ENCODE peak calls at places on chromosomes 13 and 19, in four cellular contexts. C, G, N and B are unnamed samples.

GRCh38 chr13:109840201-109840892 is 54.0 kb upstream of the IRS2 start:
- DNase-seq in C (no peak), G (peak; percentile 57), N (no peak), B (no peak)

GRCh38 chr19:39916851-39917396 is 17.5 kb downstream of the FCGBP start:
- DNase-seq in C (no peak), G (no peak), N (peak; percentile 39), B (peak; percentile 13)

GRCh38 chr13:102311901-102312300 is 89.9 kb downstream of the FGF14 start:
- DNase-seq in C (no peak), G (no peak), N (no peak), B (no peak)

GRCh38 chr19:40704491-40705361 is 12.0 kb downstream of the COQ8B start:
- DNase-seq in C (no peak), G (no peak), N (no peak), B (no peak)

GRCh38 chr13:21616880-21617279 is 12.9 kb upstream of the MICU2 start:
- DNase-seq in C (no peak), G (no peak), N (no peak), B (no peak)

GRCh38 chr19:55368701-55369563 is 1.3 kb downstream of the IL11 start:
- DNase-seq in C (no peak), G (peak; percentile 65), N (no peak), B (no peak)

GRCh38 chr13:94556646-94557045 is 39.3 kb downstream of the TGDS start:
- DNase-seq in C (no peak), G (peak; percentile 11), N (no peak), B (no peak)

GRCh38 chr13:114099191-114099590 is 33.2 kb downstream of the RASA3 start:
- DNase-seq in C (peak; percentile 87), G (peak; percentile 87), N (peak; percentile 75), B (no peak)

GRCh38 chr19:31102674-31103073 is 246.6 kb downstream of the TSHZ3 start:
- DNase-seq in C (no peak), G (no peak), N (no peak), B (no peak)

GRCh38 chr19:12956446-12957388 is at the start of gene GADD45GIP1:
- DNase-seq in C (peak; percentile 70), G (peak; percentile 86), N (peak; percentile 96), B (peak; percentile 76)

GRCh38 chr13:89953581-89953980 is 1393.9 kb upstream of the MIR17HG start:
- DNase-seq in C (no peak), G (no peak), N (no peak), B (no peak)

GRCh38 chr19:55544776-55545439 is 435 bp downstream of the SBK3 start:
- DNase-seq in C (no peak), G (no peak), N (no peak), B (no peak)

GRCh38 chr13:23701646-23702045 is 131.4 kb downstream of the TNFRSF19 start:
- DNase-seq in C (peak; percentile 93), G (peak; percentile 99), N (no peak), B (peak; percentile 45)

GRCh38 chr13:29402168-29402621 is 193.3 kb downstream of the SLC7A1 start:
- DNase-seq in C (no peak), G (peak; percentile 4), N (no peak), B (no peak)

GRCh38 chr13:51873837-51874236 is 12.1 kb downstream of the CCDC70 start:
- DNase-seq in C (no peak), G (no peak), N (no peak), B (no peak)

GRCh38 chr19:46606681-46607440 is 5.7 kb downstream of the CALM3 start:
- DNase-seq in C (no peak), G (no peak), N (peak; percentile 49), B (no peak)

GRCh38 chr19:13576726-13577125 is 70.4 kb upstream of the CACNA1A start:
- DNase-seq in C (no peak), G (no peak), N (no peak), B (no peak)

GRCh38 chr19:14576363-14576762 is 4.5 kb upstream of the NDUFB7 start:
- DNase-seq in C (no peak), G (no peak), N (no peak), B (no peak)

GRCh38 chr13:82717249-82717648 is 1165.0 kb downstream of the SLITRK1 start:
- DNase-seq in C (no peak), G (peak; percentile 74), N (no peak), B (no peak)

GRCh38 chr19:17111766-17112165 is 36.2 kb downstream of the MYO9B start:
- DNase-seq in C (no peak), G (no peak), N (no peak), B (no peak)

GRCh38 chr19:18300930-18301717 is 19.7 kb upstream of the JUND start:
- DNase-seq in C (peak; percentile 86), G (peak; percentile 52), N (no peak), B (peak; percentile 77)

GRCh38 chr13:106230450-106230849 is 305.0 kb downstream of the EFNB2 start:
- DNase-seq in C (no peak), G (peak; percentile 29), N (no peak), B (no peak)

GRCh38 chr19:8335343-8336071 is 7.6 kb downstream of the KANK3 start:
- DNase-seq in C (no peak), G (no peak), N (peak; percentile 56), B (no peak)

DNA sequence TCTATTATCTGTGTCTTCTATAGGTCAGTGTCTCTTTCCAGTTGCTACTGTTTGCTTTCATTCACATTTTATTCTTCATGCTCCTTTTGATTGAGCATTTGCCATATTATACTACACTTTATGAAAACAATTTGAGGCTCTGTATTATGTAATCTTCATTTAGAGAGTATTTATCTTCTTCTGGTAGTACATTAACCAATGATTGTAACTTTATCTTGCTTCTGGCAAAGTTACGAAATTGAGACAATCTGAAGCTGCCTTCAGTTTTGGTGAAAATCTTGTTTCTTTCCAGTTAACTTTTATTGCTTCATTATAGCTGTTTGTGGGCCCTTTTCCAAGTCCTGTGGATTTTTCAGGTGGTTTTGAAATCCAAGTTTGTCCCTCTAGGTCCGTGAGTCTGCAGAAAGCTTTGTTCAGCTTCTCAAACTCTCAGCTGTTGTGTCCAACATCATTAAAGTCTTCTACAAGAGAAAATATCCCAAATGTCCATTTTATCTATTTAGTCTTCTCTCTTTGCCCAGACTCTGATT is 1255.4 kb upstream of the SPRY2 start:
- DNase-seq in C (no peak), G (peak; percentile 3), N (no peak), B (no peak)
- H3K4me3 ChIP-seq in C (no peak overlapping the region), G (no peak overlapping the region), N (no peak overlapping the region), B (no peak overlapping the region)

DNA sequence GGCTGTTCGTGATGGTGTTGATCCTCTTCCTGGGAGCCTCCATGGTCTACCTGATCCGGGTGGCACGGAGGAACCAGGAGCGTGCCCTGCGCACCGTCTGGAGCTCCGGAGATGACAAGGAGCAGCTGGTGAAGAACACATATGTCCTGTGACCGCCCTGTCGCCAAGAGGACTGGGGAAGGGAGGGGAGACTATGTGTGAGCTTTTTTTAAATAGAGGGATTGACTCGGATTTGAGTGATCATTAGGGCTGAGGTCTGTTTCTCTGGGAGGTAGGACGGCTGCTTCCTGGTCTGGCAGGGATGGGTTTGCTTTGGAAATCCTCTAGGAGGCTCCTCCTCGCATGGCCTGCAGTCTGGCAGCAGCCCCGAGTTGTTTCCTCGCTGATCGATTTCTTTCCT is 12.2 kb upstream of the C19orf33 start:
- DNase-seq in C (no peak), G (no peak), N (no peak), B (no peak)
- H3K27ac ChIP-seq in C (no peak overlapping the region), G (no peak overlapping the region), N (no peak overlapping the region), B (no peak overlapping the region)

GRCh38 chr19:33297401-33298145 is 4.8 kb downstream of the CEBPA start:
- DNase-seq in C (no peak), G (no peak), N (peak; percentile 38), B (no peak)

GRCh38 chr19:33293255-33294057 is 8.9 kb downstream of the CEBPA start:
- DNase-seq in C (no peak), G (peak; percentile 73), N (peak; percentile 83), B (no peak)

GRCh38 chr19:33296473-33297060 is 5.8 kb downstream of the CEBPA start:
- DNase-seq in C (peak; percentile 12), G (no peak), N (peak; percentile 71), B (no peak)

GRCh38 chr19:33294058-33294798 is 8.1 kb downstream of the CEBPA start:
- DNase-seq in C (no peak), G (no peak), N (peak; percentile 69), B (no peak)

GRCh38 chr19:33295621-33296472 is 6.5 kb downstream of the CEBPA start:
- DNase-seq in C (no peak), G (no peak), N (peak; percentile 56), B (no peak)
- H3K4me1 ChIP-seq in C (peaks cover 11% of the 10 kb centered on the region), G (peaks cover 12% of the 10 kb centered on the region), N (peaks cover 1% of the 10 kb centered on the region), B (no peaks in the 10 kb centered on the region)

GRCh38 chr13:61898207-61898606 is 482.6 kb upstream of the PCDH20 start:
- DNase-seq in C (no peak), G (no peak), N (no peak), B (no peak)
- H3K4me3 ChIP-seq in C (no peak overlapping the region), G (no peak overlapping the region), N (no peak overlapping the region), B (no peak overlapping the region)

DNA sequence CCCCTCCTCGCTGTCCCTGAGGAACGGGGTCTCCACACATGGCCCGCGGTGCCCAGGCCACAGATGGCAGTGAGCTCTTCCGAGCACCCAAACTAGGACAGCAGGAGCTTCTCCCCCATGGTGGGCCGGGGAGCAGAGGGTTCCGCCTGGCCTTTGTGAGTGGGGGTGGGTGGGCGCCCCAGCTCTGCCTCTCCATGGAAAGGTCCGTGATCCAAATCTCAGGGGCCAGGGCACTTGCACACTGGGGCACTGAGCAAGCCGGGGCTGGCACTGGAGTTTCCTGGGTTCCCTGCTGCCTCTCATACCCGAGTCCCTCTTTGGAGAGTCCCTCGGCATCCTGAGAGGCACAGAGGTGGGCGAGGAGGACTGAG is 2.2 kb upstream of the DIRAS1 start:
- DNase-seq in C (no peak), G (no peak), N (no peak), B (no peak)
- H3K27ac ChIP-seq in C (peak overlapping the region; percentile 74), G (no peak overlapping the region), N (peak overlapping the region; percentile 0), B (peak overlapping the region; percentile 82)

DNA sequence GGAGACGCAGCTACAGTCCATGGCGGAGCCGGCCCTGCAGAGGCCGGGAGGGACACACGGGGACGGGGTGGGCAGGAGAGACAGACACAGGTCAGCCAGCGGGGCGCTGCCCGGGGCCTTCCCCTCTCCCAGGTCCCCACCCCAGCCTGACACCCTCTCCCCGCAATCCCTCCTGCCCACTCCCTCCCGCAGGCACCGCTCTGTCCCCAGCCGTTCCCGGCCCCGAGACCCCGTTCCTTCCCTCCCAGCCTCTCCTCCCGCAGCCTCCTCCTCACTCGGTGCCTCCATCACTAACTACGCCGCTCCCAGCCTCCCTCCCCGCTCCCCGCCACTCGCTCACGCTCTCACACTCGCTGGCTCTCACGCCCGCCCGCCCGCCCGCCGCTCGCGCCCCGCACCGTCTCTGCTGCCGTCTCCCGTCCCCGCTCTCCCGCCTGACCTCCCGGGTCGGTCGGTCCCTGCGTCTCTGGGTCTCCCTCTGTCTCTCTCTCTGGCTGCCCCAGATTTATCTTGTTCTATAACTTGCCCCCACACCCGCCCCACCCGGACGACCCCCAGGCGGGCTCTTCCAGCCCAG is 15.3 kb downstream of the ERFL start:
- DNase-seq in C (no peak), G (no peak), N (no peak), B (no peak)
- H3K4me1 ChIP-seq in C (peaks cover 12% of the 10 kb centered on the region), G (no peaks in the 10 kb centered on the region), N (peaks cover 3% of the 10 kb centered on the region), B (no peaks in the 10 kb centered on the region)

GRCh38 chr19:6272411-6272791 is 7.4 kb downstream of the MLLT1 start:
- DNase-seq in C (no peak), G (no peak), N (no peak), B (no peak)

GRCh38 chr19:6271721-6272410 is 7.9 kb downstream of the MLLT1 start:
- DNase-seq in C (peak; percentile 83), G (peak; percentile 91), N (no peak), B (peak; percentile 73)

GRCh38 chr19:6274756-6275155 is 5.0 kb downstream of the MLLT1 start:
- DNase-seq in C (no peak), G (no peak), N (no peak), B (no peak)

GRCh38 chr19:6273701-6274601 is 5.8 kb downstream of the MLLT1 start:
- DNase-seq in C (peak; percentile 94), G (peak; percentile 92), N (peak; percentile 89), B (peak; percentile 90)

GRCh38 chr19:6272913-6273600 is 6.7 kb downstream of the MLLT1 start:
- DNase-seq in C (no peak), G (no peak), N (no peak), B (no peak)
- H3K4me3 ChIP-seq in C (peak overlapping the region; percentile 25), G (no peak overlapping the region), N (no peak overlapping the region), B (no peak overlapping the region)